ENCODE peak calls at places on chromosomes 3 and 15, in six cellular contexts. O is GM19239, I is ACHN, U is T-helper 1 cell, V is HFF-Myc, R is aorta. N is an unnamed sample.

GRCh38 chr3:191502583-191502982 is 41.6 kb downstream of the PYDC2 start:
- DNase-seq in O (no peak), I (peak; percentile 17), U (no peak), V (no peak), R (no peak), N (no peak)

GRCh38 chr3:182115328-182116045 is 403.8 kb downstream of the SOX2 start:
- DNase-seq in O (no peak), I (no peak), U (no peak), V (no peak), R (no peak), N (no peak)

GRCh38 chr3:141379250-141379872 is 11.1 kb downstream of the ZBTB38 start:
- DNase-seq in O (no peak), I (no peak), U (peak; percentile 75), V (no peak), R (no peak), N (no peak)

GRCh38 chr3:46085421-46086082 is 58.3 kb upstream of the XCR1 start:
- DNase-seq in O (no peak), I (no peak), U (no peak), V (no peak), R (no peak), N (no peak)

GRCh38 chr3:181999314-181999713 is 287.6 kb downstream of the SOX2 start:
- DNase-seq in O (no peak), I (no peak), U (no peak), V (no peak), R (no peak), N (no peak)

GRCh38 chr3:67093315-67093714 is 95.2 kb downstream of the KBTBD8 start:
- DNase-seq in O (no peak), I (no peak), U (no peak), V (no peak), R (no peak), N (no peak)

GRCh38 chr15:25181290-25182097 is 226.7 kb downstream of the SNRPN start:
- DNase-seq in O (no peak), I (no peak), U (no peak), V (no peak), R (peak; percentile 31), N (no peak)

GRCh38 chr3:189267981-189268613 is 96.3 kb downstream of the TPRG1 start:
- DNase-seq in O (no peak), I (peak; percentile 14), U (no peak), V (no peak), R (no peak), N (no peak)

GRCh38 chr3:54557538-54558419 is 370.1 kb downstream of the LRTM1 start:
- DNase-seq in O (no peak), I (no peak), U (no peak), V (no peak), R (no peak), N (no peak)

GRCh38 chr3:171266034-171266805 is 194.0 kb downstream of the TNIK start:
- DNase-seq in O (no peak), I (no peak), U (no peak), V (no peak), R (no peak), N (no peak)

GRCh38 chr3:197782230-197782629 is 8.8 kb upstream of the LRCH3 start:
- DNase-seq in O (no peak), I (no peak), U (no peak), V (no peak), R (no peak), N (no peak)

GRCh38 chr15:67193223-67194009 is 61.0 kb downstream of the AAGAB start:
- DNase-seq in O (no peak), I (no peak), U (no peak), V (no peak), R (no peak), N (no peak)

GRCh38 chr3:128992926-128993460 is 883 bp downstream of the CFAP92 start:
- DNase-seq in O (no peak), I (no peak), U (no peak), V (no peak), R (no peak), N (peak; percentile 22)

GRCh38 chr3:139227165-139227564 is 116.7 kb upstream of the MRPS22 start:
- DNase-seq in O (no peak), I (no peak), U (no peak), V (no peak), R (no peak), N (no peak)

GRCh38 chr3:94360982-94361381 is 298.1 kb downstream of the NSUN3 start:
- DNase-seq in O (no peak), I (no peak), U (no peak), V (no peak), R (peak; percentile 64), N (no peak)

GRCh38 chr3:38003371-38003816 is 12.8 kb downstream of the VILL start:
- DNase-seq in O (no peak), I (peak; percentile 30), U (peak; percentile 52), V (no peak), R (peak; percentile 75), N (peak; percentile 85)

N was measured in nephron progenitor cell.